ENCODE peak calls at places on chromosomes 7 and 10, in eight cellular contexts. S, R, N, Q, V, I, J and K are unnamed samples.

GRCh38 chr7:128260069-128260468 is 19.0 kb downstream of the LEP start:
- DNase-seq in S (no peak), R (no peak), N (no peak), Q (no peak), V (no peak), I (no peak), J (no peak), K (no peak)

GRCh38 chr7:158567153-158567603 is 20.4 kb downstream of the PTPRN2 start:
- DNase-seq in S (no peak), R (no peak), N (no peak), Q (peak), V (no peak), I (no peak), J (no peak), K (no peak)

GRCh38 chr10:86569335-86569734 is 47.7 kb upstream of the WAPL start:
- DNase-seq in S (no peak), R (no peak), N (no peak), Q (no peak), V (no peak), I (no peak), J (no peak), K (no peak)

GRCh38 chr10:119205926-119206602 is 1.3 kb upstream of the GRK5 start:
- DNase-seq in S (no peak), R (no peak), N (peak), Q (no peak), V (peak), I (no peak), J (peak), K (no peak)

GRCh38 chr10:60570941-60571340 is 181.3 kb upstream of the ANK3 start:
- DNase-seq in S (no peak), R (no peak), N (no peak), Q (no peak), V (no peak), I (no peak), J (no peak), K (no peak)

GRCh38 chr10:124621637-124622036 is 122.5 kb downstream of the FAM53B start:
- DNase-seq in S (no peak), R (no peak), N (no peak), Q (no peak), V (no peak), I (no peak), J (no peak), K (no peak)

GRCh38 chr10:127919418-127920191 is 12.7 kb downstream of the PTPRE start:
- DNase-seq in S (peak), R (no peak), N (peak), Q (no peak), V (no peak), I (no peak), J (no peak), K (no peak)

GRCh38 chr7:8638076-8638475 is 204.7 kb downstream of the NXPH1 start:
- DNase-seq in S (peak), R (no peak), N (no peak), Q (peak), V (no peak), I (no peak), J (no peak), K (no peak)

GRCh38 chr7:49596701-49597491 is 176.5 kb upstream of the VWC2 start:
- DNase-seq in S (no peak), R (no peak), N (no peak), Q (no peak), V (no peak), I (no peak), J (no peak), K (no peak)

GRCh38 chr7:43726466-43726865 is 2.9 kb downstream of the COA1 start:
- DNase-seq in S (no peak), R (no peak), N (no peak), Q (no peak), V (no peak), I (no peak), J (no peak), K (no peak)